ENCODE peak calls at places on chromosome 14, in five cellular contexts. I is SK-N-SH, F is hepatocyte, X is IMR-90, Q is ovary. T is an unnamed sample. For H3K27me3 and H3K36me3, the result is how much of the 10 kb centered on the place peaks cover.

GRCh38 chr14:80930836-80931389 is 10.6 kb downstream of the CEP128 start:
- DNase-seq in I (no peak), Q (no peak), X (peak), F (no peak), T (no peak)

GRCh38 chr14:58298880-58299664 is 717 bp downstream of the ARID4A start:
- DNase-seq in I (peak), X (no peak), Q (peak), F (peak), T (no peak)

GRCh38 chr14:85534435-85534834 is 4.5 kb downstream of the FLRT2 start:
- DNase-seq in X (peak), F (peak), Q (peak), I (no peak), T (peak)

GRCh38 chr14:69152181-69152943 is 557 bp downstream of the DCAF5 start:
- DNase-seq in X (no peak), I (peak), F (peak), Q (no peak), T (peak)

GRCh38 chr14:96735509-96735908 is 61.7 kb upstream of the VRK1 start:
- DNase-seq in F (no peak), X (no peak), I (peak), Q (no peak), T (no peak)

GRCh38 chr14:79074501-79074900 is 904.3 kb downstream of the NRXN3 start:
- DNase-seq in I (no peak), F (no peak), Q (no peak), X (no peak), T (no peak)

GRCh38 chr14:71228711-71229110 is 321.5 kb downstream of the PCNX1 start:
- DNase-seq in X (no peak), I (no peak), F (peak), Q (no peak), T (no peak)

GRCh38 chr14:92780444-92780843 is 13.7 kb upstream of the GOLGA5 start:
- DNase-seq in X (peak), F (no peak), Q (no peak), I (no peak), T (no peak)

GRCh38 chr14:75476274-75476995 is 45.8 kb upstream of the BATF start:
- DNase-seq in I (no peak), Q (no peak), F (peak), X (peak), T (no peak)

GRCh38 chr14:34920339-34920738 is 45.2 kb upstream of the BAZ1A start:
- DNase-seq in Q (no peak), F (no peak), X (peak), I (no peak), T (no peak)

GRCh38 chr14:93962701-93963601 is 13.4 kb downstream of the ASB2 start:
- DNase-seq in X (peak), Q (no peak), F (no peak), I (no peak), T (no peak)

GRCh38 chr14:36315159-36315853 is 5.1 kb downstream of the MBIP start:
- DNase-seq in X (no peak), Q (no peak), F (no peak), I (no peak), T (no peak)

GRCh38 chr14:58899317-58899713 is 261.6 kb downstream of the DACT1 start:
- DNase-seq in I (no peak), X (peak), F (no peak), Q (no peak), T (no peak)

DNA sequence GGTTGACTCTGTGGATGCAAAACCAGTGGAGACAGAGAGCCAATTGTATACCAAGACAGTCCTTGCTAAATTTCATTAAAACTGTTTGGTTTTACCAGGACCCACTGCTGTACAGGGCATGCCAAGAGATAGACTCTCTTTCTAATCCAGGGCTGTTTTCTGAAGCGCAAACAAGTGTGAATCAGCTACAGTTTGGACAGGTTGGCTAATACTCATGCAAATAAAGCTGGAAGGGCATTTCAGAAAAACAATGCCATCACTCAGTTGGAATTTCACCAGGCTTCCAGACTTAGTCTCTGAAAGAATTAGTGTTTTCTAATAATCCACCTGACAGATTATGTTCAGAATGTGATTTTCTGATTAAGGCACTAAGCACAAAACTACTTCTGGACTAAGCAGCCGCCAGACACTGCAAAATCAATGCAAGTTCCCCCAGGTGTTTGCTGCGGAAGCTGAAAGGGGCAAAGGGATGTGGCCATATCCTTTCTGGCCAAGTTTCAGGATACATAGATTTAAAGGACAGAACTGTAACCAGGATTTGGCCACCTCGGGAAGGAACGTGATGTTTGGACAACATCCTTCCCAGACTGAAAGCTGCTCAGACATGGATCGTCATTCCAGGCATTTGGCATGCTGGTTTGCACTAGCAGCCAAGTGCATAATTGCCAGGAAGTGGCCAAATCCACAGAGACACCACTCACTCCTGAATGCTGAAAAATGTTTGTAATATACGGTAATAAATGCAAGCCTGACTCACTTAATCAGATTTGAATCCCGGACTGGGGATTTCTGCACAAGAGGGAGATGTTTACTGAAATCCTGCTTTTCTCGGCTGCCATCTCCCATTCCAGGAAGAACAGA is 32.0 kb upstream of the CDKN3 start:
- DNase-seq in Q (no peak), F (no peak), X (peak), I (no peak), T (no peak)
- H3K4me3 ChIP-seq in Q (no peak), F (no peak), X (no peak), I (no peak), T (no peak)

GRCh38 chr14:21023817-21024667 is 819 bp downstream of the NDRG2 start:
- DNase-seq in I (no peak), Q (no peak), X (no peak), F (peak), T (peak)
- H3K27me3 ChIP-seq in I (under half), Q (under half), X (half or more), F (under half), T (under half)

GRCh38 chr14:91129261-91129660 is 15.4 kb downstream of the DGLUCY start:
- DNase-seq in Q (no peak), F (no peak), I (no peak), X (peak), T (no peak)
- H3K36me3 ChIP-seq in Q (under half), F (under half), I (under half), X (under half), T (under half)

GRCh38 chr14:104445086-104445485 is 134.5 kb upstream of the C14orf180 start:
- DNase-seq in Q (no peak), F (no peak), I (no peak), X (no peak), T (peak)
- H3K4me3 ChIP-seq in Q (no peak), F (no peak), I (no peak), X (no peak), T (no peak)

DNA sequence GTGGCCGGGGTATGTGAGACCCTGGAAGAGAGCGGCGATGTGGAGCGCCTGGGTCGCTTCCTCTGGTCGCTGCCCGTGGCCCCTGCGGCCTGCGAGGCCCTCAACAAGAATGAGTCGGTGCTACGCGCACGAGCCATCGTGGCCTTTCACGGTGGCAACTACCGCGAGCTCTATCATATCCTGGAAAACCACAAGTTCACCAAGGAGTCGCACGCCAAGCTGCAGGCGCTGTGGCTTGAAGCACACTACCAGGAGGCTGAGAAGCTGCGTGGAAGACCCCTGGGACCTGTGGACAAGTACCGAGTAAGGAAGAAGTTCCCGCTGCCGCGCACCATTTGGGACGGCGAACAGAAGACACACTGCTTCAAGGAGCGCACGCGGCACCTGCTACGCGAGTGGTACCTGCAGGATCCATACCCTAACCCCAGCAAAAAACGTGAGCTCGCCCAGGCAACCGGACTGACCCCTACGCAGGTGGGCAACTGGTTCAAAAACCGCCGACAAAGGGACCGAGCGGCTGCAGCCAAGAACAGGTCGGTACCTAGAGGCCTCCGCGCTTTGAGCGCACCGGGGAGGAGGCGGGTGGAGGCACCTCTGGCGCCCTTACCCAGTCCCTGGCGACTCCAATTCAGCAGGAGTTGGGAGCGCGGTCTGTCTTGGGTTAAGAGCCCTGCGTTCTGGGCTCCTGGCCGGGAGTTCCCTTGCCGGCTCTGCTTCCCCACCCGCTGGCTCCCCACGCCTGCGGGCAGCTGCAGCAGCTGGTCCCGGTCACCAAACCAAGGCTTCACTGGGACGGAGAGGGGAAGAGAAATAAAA is 700 bp downstream of the SIX6 start:
- DNase-seq in F (no peak), I (peak), X (no peak), Q (no peak), T (no peak)
- H3K27me3 ChIP-seq in F (half or more), I (half or more), X (half or more), Q (under half), T (half or more)

DNA sequence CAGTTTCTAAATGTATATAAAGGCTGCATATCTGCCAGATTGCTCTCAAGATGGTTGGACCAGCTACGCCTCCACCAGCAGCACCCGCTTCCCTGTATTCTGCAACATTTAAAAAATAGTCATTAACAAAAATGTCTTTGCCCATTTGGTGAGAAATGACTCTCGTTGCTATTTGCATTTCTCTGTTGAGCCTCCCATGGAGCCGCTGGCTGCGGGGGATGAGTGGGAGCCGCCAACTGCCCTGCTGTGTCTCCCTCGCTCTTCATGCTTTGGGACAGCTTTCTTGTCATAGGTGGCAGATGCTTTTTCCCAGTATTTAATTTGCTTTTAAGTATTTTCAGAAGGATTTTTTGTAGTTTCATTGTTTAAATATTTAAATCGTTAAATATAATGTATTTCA is 54.8 kb downstream of the DYNC1H1 start:
- DNase-seq in I (no peak), F (no peak), X (no peak), Q (no peak), T (no peak)
- H3K36me3 ChIP-seq in I (half or more), F (under half), X (half or more), Q (under half), T (half or more)

GRCh38 chr14:105909046-105909827 is 382.9 kb downstream of the TMEM121 start:
- DNase-seq in Q (no peak), F (no peak), I (no peak), X (no peak), T (no peak)

GRCh38 chr14:105910426-105910825 is 384.0 kb downstream of the TMEM121 start:
- DNase-seq in I (no peak), X (no peak), F (no peak), Q (no peak), T (no peak)

GRCh38 chr14:105908481-105908911 is 382.1 kb downstream of the TMEM121 start:
- DNase-seq in Q (no peak), I (peak), F (no peak), X (no peak), T (no peak)

GRCh38 chr14:105907276-105907675 is 380.9 kb downstream of the TMEM121 start:
- DNase-seq in X (no peak), Q (no peak), F (no peak), I (no peak), T (no peak)

DNA sequence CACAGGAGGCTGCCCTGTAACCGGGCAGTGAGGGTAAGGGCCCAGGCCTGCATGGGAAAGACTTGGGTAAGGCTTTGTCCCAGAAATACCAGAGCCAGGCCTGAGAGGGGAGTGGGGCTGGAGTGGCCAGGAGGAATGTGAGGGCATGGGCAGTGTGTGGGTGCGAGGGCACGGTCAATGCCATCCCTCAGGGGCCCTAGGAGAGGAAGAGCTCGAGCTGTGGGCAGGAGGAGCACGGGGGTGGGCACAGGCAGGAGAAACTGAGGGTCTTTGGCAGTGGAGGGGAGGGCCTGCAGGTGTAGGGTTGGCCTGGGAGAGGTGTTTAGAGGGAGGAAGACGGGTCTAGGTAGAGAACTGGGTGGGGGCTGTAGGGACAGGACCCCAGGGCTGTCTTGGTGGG is 381.6 kb downstream of the TMEM121 start:
- DNase-seq in X (no peak), Q (no peak), I (no peak), F (no peak), T (no peak)
- H3K4me3 ChIP-seq in X (no peak), Q (no peak), I (no peak), F (no peak), T (no peak)

GRCh38 chr14:98941481-98941880 is 330.5 kb downstream of the BCL11B start:
- DNase-seq in X (no peak), Q (no peak), F (no peak), I (no peak), T (no peak)
- H3K27me3 ChIP-seq in X (under half), Q (under half), F (under half), I (under half), T (under half)

DNA sequence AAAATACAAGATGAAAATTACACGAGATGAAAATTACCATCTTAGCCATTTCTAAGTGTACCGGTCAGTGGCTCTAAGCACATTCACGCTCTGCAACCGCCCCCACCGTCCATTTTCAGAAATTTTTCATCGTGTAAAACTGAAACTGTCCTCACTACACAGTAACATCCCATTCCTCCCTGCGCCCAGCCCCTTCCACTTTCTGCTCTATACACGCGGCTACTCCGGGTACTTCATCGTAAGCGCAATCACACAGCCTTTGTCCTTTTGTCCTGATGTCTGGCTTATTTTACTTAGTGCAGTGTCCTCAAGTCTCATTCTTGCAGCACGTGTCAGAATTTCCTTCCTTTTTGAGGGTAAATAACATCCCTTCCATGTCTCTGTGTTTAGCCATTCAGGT is 3.6 kb upstream of the GPR132 start:
- DNase-seq in F (no peak), X (no peak), Q (no peak), I (no peak), T (no peak)
- H3K36me3 ChIP-seq in F (under half), X (under half), Q (under half), I (under half), T (under half)

DNA sequence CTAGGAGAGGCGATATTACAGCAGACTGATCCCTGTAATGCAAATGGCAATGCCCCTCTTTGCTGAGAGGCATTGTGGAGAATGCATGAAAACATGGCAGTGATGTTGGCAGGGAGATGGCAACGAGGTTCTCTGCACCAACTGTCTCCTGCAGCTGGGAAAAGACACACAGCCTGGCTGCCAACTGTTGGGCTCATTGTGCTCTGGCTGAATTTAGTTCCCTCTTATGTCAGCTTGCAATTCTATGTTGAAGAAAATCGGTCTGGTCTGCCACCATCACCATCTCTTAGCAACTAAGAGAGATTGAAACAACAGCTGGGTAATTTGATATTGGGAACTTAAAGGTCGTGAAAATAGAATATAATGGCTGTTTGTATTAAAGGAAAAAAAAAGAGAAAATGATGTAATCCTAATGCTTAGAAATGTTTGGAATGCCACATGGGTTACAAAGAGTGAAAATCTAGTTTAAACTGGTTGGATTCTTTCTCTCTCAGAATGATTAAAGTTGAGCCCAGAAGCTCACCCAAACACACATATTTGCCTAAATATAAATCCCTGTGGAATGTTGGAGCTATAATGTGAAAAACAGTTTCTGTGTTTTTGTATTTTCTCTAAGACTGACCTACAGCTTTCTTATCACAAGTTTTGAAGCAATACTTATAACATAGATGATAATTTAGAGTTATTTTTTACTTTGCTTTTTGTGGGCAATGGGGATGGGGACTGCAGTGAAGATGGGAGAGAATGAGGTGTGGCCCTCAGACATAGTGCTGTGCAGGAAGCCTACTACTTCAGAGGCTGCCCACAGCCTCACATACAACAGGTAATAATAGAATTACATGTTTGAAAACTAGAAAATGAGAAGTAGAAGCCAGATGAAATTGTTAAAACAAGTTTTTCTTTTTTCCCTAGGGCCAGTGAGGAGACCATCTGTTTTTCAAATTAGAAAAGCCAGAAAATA is 143.7 kb downstream of the AKAP6 start:
- DNase-seq in F (no peak), Q (no peak), I (no peak), X (peak), T (peak)
- H3K4me3 ChIP-seq in F (no peak), Q (no peak), I (peak), X (no peak), T (no peak)